ENCODE peak calls at places on chromosomes 7 and 10, in eight cellular contexts. U, V, R, G, S, W, Q and H are unnamed samples.

GRCh38 chr10:29968556-29968955 is 90.8 kb downstream of the JCAD start:
- DNase-seq in U (no peak), V (no peak), R (no peak), G (no peak), S (no peak), W (no peak), Q (no peak), H (no peak)

GRCh38 chr7:69663911-69664310 is 65.6 kb downstream of the AUTS2 start:
- DNase-seq in U (no peak), V (no peak), R (no peak), G (no peak), S (no peak), W (no peak), Q (no peak), H (no peak)

GRCh38 chr7:138328215-138328614 is 131.8 kb upstream of the TRIM24 start:
- DNase-seq in U (no peak), V (no peak), R (no peak), G (no peak), S (peak; percentile 87), W (no peak), Q (no peak), H (no peak)

GRCh38 chr7:155862516-155863257 is 50.4 kb upstream of the SHH start:
- DNase-seq in U (peak; percentile 29), V (peak; percentile 55), R (no peak), G (peak; percentile 75), S (no peak), W (no peak), Q (no peak), H (no peak)

GRCh38 chr7:112371721-112372120 is 78.5 kb upstream of the IFRD1 start:
- DNase-seq in U (no peak), V (no peak), R (no peak), G (peak; percentile 7), S (no peak), W (no peak), Q (no peak), H (no peak)

GRCh38 chr10:16436367-16436757 is 448 bp upstream of the PTER start:
- DNase-seq in U (no peak), V (no peak), R (peak; percentile 13), G (no peak), S (no peak), W (no peak), Q (no peak), H (no peak)

GRCh38 chr10:6203331-6204062 is 765 bp downstream of the PFKFB3 start:
- DNase-seq in U (peak; percentile 80), V (peak; percentile 91), R (peak; percentile 58), G (no peak), S (no peak), W (no peak), Q (no peak), H (peak; percentile 65)

GRCh38 chr7:142961595-142961972 is 579 bp downstream of the KEL start:
- DNase-seq in U (no peak), V (no peak), R (no peak), G (no peak), S (no peak), W (no peak), Q (no peak), H (no peak)

DNA sequence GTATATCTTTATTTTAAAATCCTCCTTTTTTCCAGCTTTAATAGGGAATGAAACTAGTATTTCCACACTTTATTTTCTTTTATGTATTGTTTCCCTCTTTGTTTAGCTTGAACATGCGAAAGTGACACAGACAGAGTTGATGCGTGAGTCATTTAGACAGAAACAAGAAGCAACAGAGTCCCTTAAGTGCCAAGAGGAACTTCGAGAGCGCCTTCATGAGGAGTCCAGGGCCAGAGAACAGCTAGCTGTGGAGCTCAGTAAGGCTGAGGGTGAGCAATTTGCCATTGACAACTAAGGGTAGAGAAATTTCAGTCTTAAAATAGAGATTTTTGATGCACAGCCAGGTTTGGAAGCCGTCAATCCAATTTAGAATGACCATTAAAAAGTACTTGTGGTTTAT is 73.1 kb downstream of the CYP51A1 start:
- DNase-seq in U (no peak), V (no peak), R (peak; percentile 17), G (no peak), S (no peak), W (no peak), Q (no peak), H (no peak)
- TF ChIP-seq EP300 in U (no peak), V (no peak), R (no peak), G (no peak), S (no peak), W (no peak), Q (no peak), H (no peak)

DNA sequence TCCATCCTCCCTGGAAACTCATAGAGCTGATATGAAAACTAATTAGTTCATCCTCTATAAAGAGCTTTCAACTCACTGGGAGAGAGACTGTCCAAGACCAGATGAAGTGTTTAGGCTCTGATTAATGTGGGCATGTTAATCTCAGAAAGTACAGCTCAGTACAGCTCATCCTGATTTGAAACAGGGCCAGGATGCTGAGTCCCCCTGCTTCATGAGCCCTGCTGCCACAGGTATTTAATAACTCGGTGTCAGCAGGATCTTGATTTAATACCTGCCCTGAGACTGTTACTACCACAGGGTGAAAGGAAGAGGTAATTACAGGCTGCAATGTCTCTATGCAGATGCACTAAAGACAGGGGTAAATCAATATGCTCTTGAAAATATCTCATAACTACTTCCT is 10.8 kb downstream of the LMOD2 start:
- DNase-seq in U (no peak), V (no peak), R (no peak), G (no peak), S (no peak), W (no peak), Q (no peak), H (no peak)
- H3K4me3 ChIP-seq in U (no peak overlapping the region), V (no peak overlapping the region), R (no peak overlapping the region), G (no peak overlapping the region), S (no peak overlapping the region), W (no peak overlapping the region), Q (no peak overlapping the region), H (no peak overlapping the region)

DNA sequence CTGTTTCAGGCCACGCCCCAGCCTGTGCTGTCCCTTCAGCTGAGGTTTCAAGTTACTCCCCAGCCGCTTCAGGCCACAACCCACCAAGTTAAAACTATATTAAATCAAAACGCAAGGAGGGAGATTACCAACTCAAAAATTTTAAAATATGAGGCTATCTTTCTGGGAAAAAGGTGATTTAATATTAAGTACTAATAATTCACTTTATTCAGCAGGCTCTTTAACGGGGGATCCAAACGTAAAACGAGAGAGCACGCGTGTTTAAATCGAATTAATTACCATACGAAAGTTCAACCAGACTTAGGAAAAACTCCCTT is 1.2 kb upstream of the AKR1B15 start:
- DNase-seq in U (peak; percentile 85), V (no peak), R (peak; percentile 76), G (no peak), S (no peak), W (peak; percentile 39), Q (no peak), H (peak; percentile 73)
- TF ChIP-seq CTCF in U (no peak), V (no peak), R (peak; percentile 43), G (no peak), S (no peak), W (no peak), Q (no peak), H (no peak)

DNA sequence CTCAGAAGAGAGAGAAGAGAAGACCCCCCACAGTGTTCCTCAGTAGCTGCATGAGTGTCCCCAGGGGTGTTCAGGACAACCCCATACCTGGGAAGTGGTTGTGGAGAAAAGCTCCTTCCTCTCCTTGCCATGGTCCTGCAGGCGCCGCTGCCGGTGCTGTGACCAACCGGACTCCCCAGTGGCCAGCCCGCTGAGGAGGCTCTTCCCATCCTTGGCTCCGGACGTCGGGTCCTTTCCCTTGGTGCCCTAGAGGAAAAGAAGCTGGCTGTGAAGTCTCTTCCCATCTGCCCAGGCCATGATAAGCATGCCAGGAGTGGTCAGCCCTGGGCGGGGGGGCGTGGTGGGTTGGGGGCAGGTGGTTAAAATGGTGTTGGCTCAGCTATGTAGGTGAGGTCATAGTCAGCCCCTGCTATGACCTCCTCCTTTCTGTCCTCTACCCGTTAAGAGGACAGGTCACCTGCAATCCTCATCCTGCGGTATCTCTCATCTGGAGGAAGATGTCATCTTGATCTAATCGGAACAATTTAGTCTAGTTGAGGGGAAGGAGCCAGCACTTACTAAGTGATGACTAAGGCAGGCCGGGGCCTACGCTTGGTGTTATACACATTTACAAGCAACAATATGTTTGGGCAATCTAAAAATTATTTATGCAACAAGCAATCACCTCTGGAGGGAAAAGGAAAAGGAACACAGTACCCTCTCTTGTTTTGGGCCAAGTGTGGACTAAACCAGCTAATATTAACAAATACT is 13.2 kb downstream of the WDR91 start:
- DNase-seq in U (no peak), V (no peak), R (no peak), G (no peak), S (no peak), W (no peak), Q (no peak), H (no peak)
- TF ChIP-seq EP300 in U (no peak), V (no peak), R (no peak), G (no peak), S (no peak), W (no peak), Q (no peak), H (no peak)

DNA sequence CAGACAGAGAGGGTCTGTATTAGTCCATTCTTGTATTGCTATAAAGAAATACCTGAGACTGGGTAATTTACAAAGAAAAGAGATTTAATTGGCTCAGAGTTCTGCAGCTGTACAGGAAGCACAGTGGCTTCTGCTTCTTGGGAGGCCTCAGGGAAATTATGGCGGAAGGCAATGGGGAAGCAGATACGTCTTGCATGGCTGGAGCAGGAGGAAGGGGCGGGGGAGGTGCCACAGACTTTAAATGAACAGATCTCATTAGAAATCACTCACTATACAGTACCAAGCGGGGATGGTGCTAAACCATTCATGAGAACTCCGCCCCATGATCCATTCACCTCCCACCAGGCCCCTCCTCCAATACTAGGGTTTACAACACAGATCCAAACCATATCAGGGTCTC is 3.7 kb upstream of the CALU start:
- DNase-seq in U (no peak), V (no peak), R (no peak), G (no peak), S (no peak), W (no peak), Q (no peak), H (no peak)
- H3K4me3 ChIP-seq in U (no peak overlapping the region), V (no peak overlapping the region), R (no peak overlapping the region), G (no peak overlapping the region), S (no peak overlapping the region), W (no peak overlapping the region), Q (no peak overlapping the region), H (no peak overlapping the region)

DNA sequence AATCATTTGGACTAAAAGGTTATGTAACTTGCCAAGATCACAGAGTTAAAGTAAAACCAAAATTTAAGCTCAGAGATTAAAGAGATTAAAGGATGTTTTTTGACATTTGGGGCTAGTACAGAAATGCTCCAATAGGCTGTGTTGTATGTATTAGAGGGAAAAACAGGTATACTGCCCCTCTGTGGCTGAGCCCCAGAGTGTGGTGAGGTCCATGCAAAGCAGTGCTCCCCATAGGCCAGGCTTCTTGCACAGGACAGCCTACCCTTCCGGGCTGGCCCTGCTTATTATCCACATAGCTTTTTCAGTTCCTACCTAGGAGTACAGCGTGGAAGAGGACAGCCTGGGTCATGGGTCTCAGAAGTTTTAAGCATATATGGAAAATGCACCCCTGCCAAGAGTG is 322.9 kb downstream of the POM121L12 start:
- DNase-seq in U (no peak), V (no peak), R (no peak), G (no peak), S (no peak), W (no peak), Q (no peak), H (no peak)
- TF ChIP-seq CTCF in U (no peak), V (no peak), R (no peak), G (no peak), S (no peak), W (no peak), Q (no peak), H (no peak)